ENCODE peak calls at places on chromosome 1, in seven cellular contexts. G is Caco-2, S is mesenchymal stem cell, T is tibial artery, Z is A549, M is pancreas, L is ascending aorta. J is an unnamed sample. For H3K4me1, the result is how much of the 10 kb centered on the place peaks cover.

GRCh38 chr1:179025975-179026812 is 500 bp downstream of the FAM20B start:
- DNase-seq in G (peak), S (peak), T (peak), Z (peak), M (peak), L (peak), J (peak)

GRCh38 chr1:107147813-107148212 is 7.0 kb downstream of the NTNG1 start:
- DNase-seq in G (no peak), S (no peak), T (no peak), Z (no peak), M (no peak), L (no peak), J (no peak)

GRCh38 chr1:197526736-197527371 is 248.4 kb downstream of the DENND1B start:
- DNase-seq in G (no peak), S (peak), T (no peak), Z (peak), M (no peak), L (no peak), J (no peak)

GRCh38 chr1:241352401-241352800 is 4.6 kb downstream of the RGS7 start:
- DNase-seq in G (no peak), S (no peak), T (no peak), Z (no peak), M (no peak), L (no peak), J (no peak)

GRCh38 chr1:177600936-177601335 is 368.9 kb downstream of the SEC16B start:
- DNase-seq in G (no peak), S (no peak), T (no peak), Z (no peak), M (no peak), L (no peak), J (no peak)

GRCh38 chr1:98903261-98903660 is 101.4 kb downstream of the PLPPR5 start:
- DNase-seq in G (no peak), S (peak), T (no peak), Z (no peak), M (no peak), L (no peak), J (no peak)

GRCh38 chr1:48498096-48498791 is 26.2 kb upstream of the SPATA6 start:
- DNase-seq in G (peak), S (peak), T (peak), Z (peak), M (peak), L (peak), J (peak)

GRCh38 chr1:214332950-214333798 is 52.2 kb downstream of the SMYD2 start:
- DNase-seq in G (peak), S (peak), T (peak), Z (peak), M (peak), L (peak), J (peak)

GRCh38 chr1:204545881-204546280 is 29.7 kb downstream of the MDM4 start:
- DNase-seq in G (no peak), S (no peak), T (no peak), Z (no peak), M (no peak), L (no peak), J (no peak)

GRCh38 chr1:176517484-176517883 is 54.5 kb downstream of the PAPPA2 start:
- DNase-seq in G (no peak), S (peak), T (no peak), Z (no peak), M (no peak), L (no peak), J (no peak)

GRCh38 chr1:118948351-118948750 is 39.8 kb downstream of the TBX15 start:
- DNase-seq in G (no peak), S (no peak), T (no peak), Z (no peak), M (no peak), L (no peak), J (no peak)

GRCh38 chr1:212968385-212968863 is 18.1 kb downstream of the VASH2 start:
- DNase-seq in G (no peak), S (no peak), T (no peak), Z (no peak), M (no peak), L (no peak), J (no peak)

GRCh38 chr1:65572701-65573421 is 152.4 kb downstream of the LEPR start:
- DNase-seq in G (no peak), S (no peak), T (no peak), Z (no peak), M (no peak), L (no peak), J (no peak)

GRCh38 chr1:243496173-243496553 is 240.3 kb downstream of the SDCCAG8 start:
- DNase-seq in G (no peak), S (no peak), T (no peak), Z (no peak), M (no peak), L (no peak), J (no peak)

GRCh38 chr1:184156521-184157395 is 105.2 kb downstream of the TSEN15 start:
- DNase-seq in G (no peak), S (no peak), T (no peak), Z (no peak), M (no peak), L (no peak), J (no peak)

GRCh38 chr1:227317541-227318002 is 720 bp downstream of the CDC42BPA start:
- DNase-seq in G (peak), S (peak), T (peak), Z (peak), M (no peak), L (peak), J (peak)

GRCh38 chr1:175498002-175498401 is 245.4 kb downstream of the TNR start:
- DNase-seq in G (no peak), S (peak), T (no peak), Z (no peak), M (no peak), L (no peak), J (no peak)

GRCh38 chr1:228236744-228237143 is 28.9 kb downstream of the OBSCN start:
- DNase-seq in G (peak), S (peak), T (no peak), Z (no peak), M (peak), L (no peak), J (no peak)

GRCh38 chr1:58861510-58861909 is 77.7 kb upstream of the JUN start:
- DNase-seq in G (no peak), S (no peak), T (no peak), Z (no peak), M (no peak), L (no peak), J (no peak)

GRCh38 chr1:220243947-220244346 is 28.3 kb downstream of the RAB3GAP2 start:
- DNase-seq in G (no peak), S (no peak), T (no peak), Z (no peak), M (no peak), L (no peak), J (no peak)

GRCh38 chr1:227391871-227392270 is 73.6 kb upstream of the CDC42BPA start:
- DNase-seq in G (no peak), S (no peak), T (no peak), Z (no peak), M (no peak), L (no peak), J (no peak)

GRCh38 chr1:235513495-235514366 is 9.5 kb upstream of the B3GALNT2 start:
- DNase-seq in G (peak), S (peak), T (no peak), Z (peak), M (no peak), L (no peak), J (no peak)

GRCh38 chr1:165717918-165718515 is 19.7 kb upstream of the ALDH9A1 start:
- DNase-seq in G (peak), S (peak), T (no peak), Z (peak), M (no peak), L (no peak), J (no peak)

DNA sequence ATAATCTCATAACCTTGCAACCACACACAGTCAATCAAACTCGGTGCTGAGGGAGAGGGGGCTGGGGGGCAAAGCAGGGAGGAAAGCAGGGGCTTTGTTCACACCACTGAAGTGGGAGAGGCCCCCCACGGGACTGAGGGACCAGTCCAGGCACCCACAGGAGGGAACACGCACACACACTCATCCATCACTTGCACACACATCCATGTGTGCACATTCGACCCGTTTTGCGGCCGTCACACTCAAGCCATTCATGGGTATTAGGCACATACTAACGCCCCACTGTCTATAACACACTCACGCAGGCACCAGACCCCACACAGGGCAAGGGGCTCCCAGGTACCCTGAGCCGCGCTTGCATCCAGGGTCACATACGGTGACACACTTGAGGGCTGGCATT is 14.0 kb downstream of the EFNA3 start:
- DNase-seq in G (no peak), S (no peak), T (no peak), Z (no peak), M (no peak), L (no peak), J (no peak)
- H3K4me1 ChIP-seq in G (under half), S (under half), T (under half), Z (under half), M (under half), L (under half), J (under half)

GRCh38 chr1:16145030-16145987 is 10.6 kb downstream of the EPHA2 start:
- DNase-seq in G (peak), S (peak), T (peak), Z (peak), M (peak), L (peak), J (peak)
- H3K4me1 ChIP-seq in G (half or more), S (half or more), T (under half), Z (half or more), M (under half), L (under half), J (under half)

DNA sequence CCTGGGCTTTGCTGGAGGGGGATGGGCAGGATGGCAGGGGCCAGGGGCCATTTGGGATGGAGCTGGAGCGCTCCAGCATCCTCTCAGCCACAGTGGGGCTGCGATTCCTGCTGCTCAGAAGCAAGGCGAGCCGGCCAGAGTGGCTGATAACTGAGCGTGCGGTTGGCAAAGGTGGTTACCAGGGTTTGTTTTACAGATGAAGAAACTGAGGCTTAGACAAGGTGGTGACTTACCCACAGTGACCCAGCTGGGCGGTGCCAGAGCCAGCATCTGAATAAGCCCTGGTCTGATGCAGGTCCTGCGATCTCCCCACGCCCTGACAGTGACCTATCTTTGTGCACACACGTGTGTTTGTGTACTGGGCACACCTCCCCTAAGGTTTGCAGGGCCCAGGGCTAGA is 5.9 kb upstream of the PRXL2B start:
- DNase-seq in G (no peak), S (no peak), T (no peak), Z (no peak), M (peak), L (no peak), J (no peak)
- H3K4me1 ChIP-seq in G (under half), S (under half), T (under half), Z (under half), M (under half), L (under half), J (under half)

GRCh38 chr1:151542710-151543129 is 2.6 kb downstream of the TUFT1 start:
- DNase-seq in G (no peak), S (peak), T (no peak), Z (no peak), M (no peak), L (peak), J (peak)
- H3K4me1 ChIP-seq in G (under half), S (under half), T (under half), Z (half or more), M (under half), L (under half), J (under half)

GRCh38 chr1:85450832-85451231 is 14.1 kb downstream of the DDAH1 start:
- DNase-seq in G (no peak), S (no peak), T (no peak), Z (no peak), M (no peak), L (no peak), J (no peak)
- H3K4me1 ChIP-seq in G (under half), S (under half), T (under half), Z (under half), M (under half), L (under half), J (under half)

DNA sequence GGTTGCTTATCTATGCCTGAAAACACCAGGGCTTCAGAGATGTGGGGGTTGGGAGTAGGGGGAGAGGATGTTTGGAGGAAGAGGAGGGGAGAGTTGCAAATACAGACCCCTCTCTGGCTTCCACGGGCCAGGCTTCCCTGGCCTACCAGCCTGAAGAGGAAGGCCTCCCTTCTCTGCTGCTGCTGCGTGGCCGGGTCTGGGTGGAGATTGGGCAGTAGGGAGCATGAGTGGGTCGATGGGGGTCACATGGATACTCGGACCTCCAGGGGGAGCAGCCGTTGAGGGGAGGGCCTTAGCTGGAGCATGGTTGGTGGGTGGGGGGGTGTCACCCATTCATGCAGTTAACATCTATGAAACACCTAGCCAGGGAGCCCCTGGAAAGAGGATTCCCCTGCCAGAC is 1.5 kb downstream of the RORC start:
- DNase-seq in G (no peak), S (no peak), T (no peak), Z (no peak), M (no peak), L (no peak), J (no peak)
- H3K4me1 ChIP-seq in G (under half), S (under half), T (under half), Z (under half), M (under half), L (under half), J (under half)

DNA sequence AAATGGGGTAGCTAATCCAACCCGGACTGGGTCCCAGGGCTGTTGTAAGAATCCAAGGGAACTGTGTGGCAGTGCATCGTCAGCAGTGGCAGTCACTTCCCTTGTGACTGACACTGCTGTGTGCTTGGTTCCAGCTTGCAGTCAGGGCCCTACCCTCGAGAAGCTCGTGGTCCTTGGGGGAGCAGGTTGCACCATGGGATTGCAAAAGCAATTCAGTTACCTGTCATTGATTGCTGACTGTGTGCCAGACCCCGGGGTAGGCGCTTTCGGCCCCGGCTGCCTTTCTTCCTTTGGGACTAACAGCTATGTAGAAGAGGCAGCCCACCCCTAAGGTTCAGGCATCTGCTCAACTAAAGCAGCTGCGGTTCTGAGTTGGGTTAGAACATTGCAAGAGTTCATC is 2.9 kb downstream of the PTPRF start:
- DNase-seq in G (no peak), S (no peak), T (no peak), Z (no peak), M (no peak), L (no peak), J (no peak)
- H3K4me1 ChIP-seq in G (under half), S (under half), T (under half), Z (under half), M (under half), L (under half), J (under half)

GRCh38 chr1:224113545-224113917 is 380 bp upstream of the FBXO28 start:
- DNase-seq in G (no peak), S (no peak), T (no peak), Z (no peak), M (no peak), L (no peak), J (no peak)
- H3K4me1 ChIP-seq in G (under half), S (under half), T (under half), Z (under half), M (under half), L (under half), J (under half)

GRCh38 chr1:230102046-230102445 is 35.0 kb downstream of the GALNT2 start:
- DNase-seq in G (no peak), S (no peak), T (no peak), Z (no peak), M (no peak), L (no peak), J (no peak)

GRCh38 chr1:230101556-230101955 is 34.5 kb downstream of the GALNT2 start:
- DNase-seq in G (no peak), S (no peak), T (no peak), Z (no peak), M (no peak), L (no peak), J (no peak)

GRCh38 chr1:230100932-230101331 is 33.9 kb downstream of the GALNT2 start:
- DNase-seq in G (no peak), S (no peak), T (no peak), Z (no peak), M (no peak), L (no peak), J (no peak)

GRCh38 chr1:230103341-230104173 is 36.5 kb downstream of the GALNT2 start:
- DNase-seq in G (no peak), S (peak), T (no peak), Z (no peak), M (no peak), L (no peak), J (no peak)

DNA sequence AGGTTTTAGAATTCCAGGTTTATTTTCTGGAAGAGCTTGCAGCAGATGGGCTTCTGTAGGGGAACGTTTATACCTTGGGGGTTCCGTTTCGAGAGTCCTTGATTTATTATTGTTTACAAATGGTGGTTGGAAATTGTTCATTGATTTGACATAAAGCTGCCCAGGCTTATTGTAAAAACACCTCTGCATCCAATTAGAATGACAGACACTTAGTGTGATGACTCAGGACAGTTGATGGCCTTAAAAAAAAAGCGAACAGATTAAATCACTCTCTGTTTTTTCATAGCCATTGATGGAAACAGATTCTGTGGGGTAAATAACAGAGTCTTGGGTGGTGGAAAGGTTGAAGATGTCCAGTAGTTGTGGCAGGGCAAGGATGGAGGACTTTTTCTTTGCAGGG is 35.4 kb downstream of the GALNT2 start:
- DNase-seq in G (no peak), S (peak), T (no peak), Z (no peak), M (no peak), L (no peak), J (no peak)
- H3K4me1 ChIP-seq in G (under half), S (under half), T (under half), Z (half or more), M (under half), L (under half), J (under half)

GRCh38 chr1:23558872-23559135 is 497 bp downstream of the ID3 start:
- DNase-seq in G (no peak), S (no peak), T (no peak), Z (no peak), M (no peak), L (no peak), J (no peak)
- H3K4me1 ChIP-seq in G (half or more), S (under half), T (under half), Z (half or more), M (under half), L (under half), J (under half)

J was measured in uterus.